ENCODE peak calls at places on chromosomes 11 and 22, in four cellular contexts. X is H1, C is GM12878, M is tibial artery. F is an unnamed sample.

GRCh38 chr11:8268530-8269461 is 5.1 kb upstream of the LMO1 start:
- DNase-seq in C (no peak), M (peak; percentile 46), X (no peak), F (no peak)

GRCh38 chr11:55942785-55943392 is 6.7 kb upstream of the OR5I1 start:
- DNase-seq in C (no peak), M (no peak), X (no peak), F (no peak)

GRCh38 chr11:62883677-62884076 is 3.0 kb downstream of the SLC3A2 start:
- DNase-seq in M (no peak), C (no peak), X (no peak), F (no peak)

GRCh38 chr22:29128891-29129643 is 56.2 kb downstream of the KREMEN1 start:
- DNase-seq in C (no peak), M (no peak), X (no peak), F (no peak)

GRCh38 chr11:31844351-31844750 is 33.2 kb upstream of the PAX6 start:
- DNase-seq in M (no peak), C (no peak), X (no peak), F (no peak)

GRCh38 chr22:43443072-43443471 is 31.3 kb downstream of the MPPED1 start:
- DNase-seq in C (no peak), M (peak; percentile 52), X (no peak), F (no peak)

GRCh38 chr11:130535530-130535929 is 87.1 kb downstream of the ADAMTS15 start:
- DNase-seq in C (no peak), M (no peak), X (no peak), F (no peak)

GRCh38 chr22:44331881-44332714 is 19.3 kb upstream of the SHISAL1 start:
- DNase-seq in M (no peak), X (no peak), C (no peak), F (no peak)

GRCh38 chr11:117884994-117885393 is 8.5 kb upstream of the FXYD6 start:
- DNase-seq in X (no peak), M (no peak), C (no peak), F (no peak)

GRCh38 chr11:57680552-57680874 is 12.6 kb downstream of the ZDHHC5 start:
- DNase-seq in C (no peak), M (no peak), X (no peak), F (no peak)

GRCh38 chr22:50264104-50264745 is 2.7 kb upstream of the MAPK12 start:
- DNase-seq in M (no peak), C (no peak), X (no peak), F (no peak)

GRCh38 chr11:131592734-131593133 is 222.3 kb downstream of the NTM start:
- DNase-seq in C (no peak), M (no peak), X (no peak), F (no peak)

GRCh38 chr11:34987617-34988016 is 71.2 kb downstream of the PDHX start:
- DNase-seq in X (no peak), C (no peak), M (no peak), F (no peak)

GRCh38 chr22:46846154-46846831 is 83.8 kb downstream of the TBC1D22A start:
- DNase-seq in M (no peak), C (no peak), X (no peak), F (no peak)

GRCh38 chr11:102345923-102346322 is 1.1 kb upstream of the BIRC2 start:
- DNase-seq in X (no peak), M (no peak), C (no peak), F (no peak)

GRCh38 chr11:115939726-115940421 is 435.7 kb upstream of the CADM1 start:
- DNase-seq in C (no peak), M (no peak), X (no peak), F (no peak)

GRCh38 chr11:82686211-82686610 is 47.5 kb downstream of the FAM181B start:
- DNase-seq in C (no peak), X (no peak), M (no peak), F (no peak)

GRCh38 chr11:7936615-7937014 is 4.9 kb downstream of the OR10A3 start:
- DNase-seq in C (no peak), M (no peak), X (no peak), F (no peak)

GRCh38 chr11:123249354-123249753 is 54.3 kb upstream of the CLMP start:
- DNase-seq in X (no peak), C (no peak), M (no peak), F (no peak)

GRCh38 chr11:59659981-59660380 is 8.9 kb downstream of the PATL1 start:
- DNase-seq in C (no peak), X (no peak), M (no peak), F (no peak)

GRCh38 chr11:20093775-20094174 is 66.5 kb downstream of the DBX1 start:
- DNase-seq in C (no peak), X (no peak), M (no peak), F (no peak)

GRCh38 chr11:100203789-100204188 is 483.3 kb upstream of the ARHGAP42 start:
- DNase-seq in M (no peak), C (no peak), X (no peak), F (no peak)

GRCh38 chr11:66886671-66887221 is 29.9 kb downstream of the LRFN4 start:
- DNase-seq in C (no peak), M (no peak), X (no peak), F (no peak)

GRCh38 chr22:41288245-41288946 is 2.4 kb upstream of the RANGAP1 start:
- DNase-seq in X (no peak), C (no peak), M (no peak), F (no peak)

GRCh38 chr11:71495286-71496090 is 31.6 kb upstream of the KRTAP5-7 start:
- DNase-seq in M (no peak), X (no peak), C (no peak), F (no peak)

GRCh38 chr11:8905528-8906165 is 5.3 kb upstream of the AKIP1 start:
- DNase-seq in C (no peak), X (no peak), M (no peak), F (no peak)

GRCh38 chr11:130999086-130999485 is 82.8 kb upstream of the SNX19 start:
- DNase-seq in M (no peak), X (no peak), C (no peak), F (no peak)

GRCh38 chr11:132878111-132878510 is 654.2 kb downstream of the OPCML start:
- DNase-seq in M (no peak), X (no peak), C (no peak), F (no peak)

GRCh38 chr11:114085965-114086364 is 26.5 kb downstream of the ZBTB16 start:
- DNase-seq in X (no peak), M (no peak), C (no peak), F (no peak)

GRCh38 chr11:17700991-17701390 is 18.4 kb upstream of the MYOD1 start:
- DNase-seq in C (no peak), M (no peak), X (no peak), F (no peak)

GRCh38 chr22:33747576-33748180 is 172.6 kb downstream of the LARGE1 start:
- DNase-seq in C (no peak), M (no peak), X (no peak), F (no peak)

GRCh38 chr11:29913352-29913751 is 103.5 kb downstream of the KCNA4 start:
- DNase-seq in M (no peak), C (no peak), X (no peak), F (no peak)

GRCh38 chr11:13667245-13667644 is 1.2 kb upstream of the FAR1 start:
- DNase-seq in M (no peak), X (no peak), C (no peak), F (no peak)

GRCh38 chr11:80958414-80958813 is 1517.6 kb upstream of the TENM4 start:
- DNase-seq in C (no peak), M (no peak), X (no peak), F (no peak)

GRCh38 chr22:36546932-36547331 is 18.0 kb upstream of the EIF3D start:
- DNase-seq in X (no peak), M (no peak), C (no peak), F (no peak)

GRCh38 chr11:123334925-123335324 is 95.1 kb upstream of the GRAMD1B start:
- DNase-seq in C (no peak), M (no peak), X (no peak), F (no peak)

GRCh38 chr11:131397666-131398065 is 27.3 kb downstream of the NTM start:
- DNase-seq in C (no peak), M (no peak), X (no peak), F (no peak)

DNA sequence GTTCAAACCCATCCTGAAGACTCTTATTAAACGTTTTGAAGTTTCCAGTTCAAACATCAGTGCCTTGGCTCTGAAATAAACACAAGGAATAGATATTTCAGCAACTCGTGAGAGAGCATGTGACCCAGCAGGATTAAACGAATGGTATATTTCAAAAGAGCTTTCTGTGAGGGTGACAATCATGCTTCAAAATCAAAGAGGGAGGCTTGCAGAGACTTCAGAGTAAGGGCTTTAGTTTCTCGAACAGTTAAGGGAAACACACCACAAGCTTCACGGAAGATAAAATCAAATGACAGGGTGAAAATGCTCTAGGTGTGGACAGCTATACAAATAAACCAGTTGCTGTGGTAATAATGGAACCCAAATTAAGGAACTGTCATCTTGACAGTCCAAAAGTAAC is 1.4 kb downstream of the HPS4 start:
- DNase-seq in X (no peak), M (no peak), C (no peak), F (no peak)
- H3K4me1 ChIP-seq in X (peaks cover 14% of the 10 kb centered on the region), M (peaks cover 59% of the 10 kb centered on the region), C (peaks cover 29% of the 10 kb centered on the region), F (peaks cover 7% of the 10 kb centered on the region)

DNA sequence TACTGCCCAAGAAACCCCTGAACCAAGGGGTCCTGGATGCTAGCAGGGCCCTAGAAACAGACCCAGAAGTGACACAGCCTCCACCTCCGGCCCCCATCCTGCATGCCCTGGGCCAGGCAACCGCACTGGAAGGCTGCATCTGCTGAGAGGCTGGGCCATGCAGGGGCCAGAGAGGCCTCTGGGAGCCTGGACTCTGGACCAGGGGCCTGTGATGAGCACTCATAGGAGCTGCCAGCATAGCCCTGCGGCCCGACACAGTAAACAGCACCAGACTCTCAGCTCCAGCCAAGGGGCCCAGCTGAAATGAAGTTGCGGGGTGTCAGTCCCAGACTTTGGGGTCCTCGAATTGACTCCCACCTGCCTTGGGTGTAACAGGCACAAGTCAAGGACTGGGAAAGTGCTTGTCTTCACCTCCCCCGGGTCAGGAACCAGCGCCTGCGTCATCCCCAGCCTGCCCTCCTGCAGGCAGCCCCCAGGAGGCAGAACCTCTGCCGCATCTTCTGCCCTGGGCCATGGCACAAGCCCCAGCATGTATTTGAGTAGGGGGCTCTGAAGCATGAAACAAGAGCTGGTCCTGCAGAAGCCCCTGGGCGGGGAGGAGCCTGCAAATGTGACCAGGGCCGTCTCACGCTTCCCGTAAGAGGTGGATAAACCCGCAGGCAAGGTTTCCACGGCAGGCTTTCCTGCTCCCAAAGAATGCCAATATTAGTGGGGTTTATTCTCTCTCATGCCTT is 25.2 kb upstream of the CCND1 start:
- DNase-seq in X (no peak), C (no peak), M (no peak), F (no peak)
- H3K4me1 ChIP-seq in X (no peaks in the 10 kb centered on the region), C (no peaks in the 10 kb centered on the region), M (no peaks in the 10 kb centered on the region), F (no peaks in the 10 kb centered on the region)

GRCh38 chr11:119196833-119197483 is 9.2 kb upstream of the CBL start:
- DNase-seq in X (no peak), M (no peak), C (peak; percentile 59), F (no peak)

GRCh38 chr11:119193626-119194025 is 8.4 kb downstream of the NHERF4 start:
- DNase-seq in X (no peak), M (no peak), C (no peak), F (no peak)

GRCh38 chr11:119195680-119196079 is 10.4 kb downstream of the NHERF4 start:
- DNase-seq in M (no peak), C (no peak), X (peak; percentile 76), F (peak; percentile 66)

GRCh38 chr11:119193001-119193400 is 7.7 kb downstream of the NHERF4 start:
- DNase-seq in M (no peak), X (no peak), C (no peak), F (no peak)

GRCh38 chr11:119194811-119195210 is 9.5 kb downstream of the NHERF4 start:
- DNase-seq in C (no peak), X (no peak), M (no peak), F (peak; percentile 13)
- H3K4me1 ChIP-seq in C (no peaks in the 10 kb centered on the region), X (peaks cover 7% of the 10 kb centered on the region), M (no peaks in the 10 kb centered on the region), F (no peaks in the 10 kb centered on the region)

GRCh38 chr11:2207212-2207611 is 35.6 kb upstream of the TH start:
- DNase-seq in X (no peak), C (no peak), M (peak; percentile 46), F (no peak)
- H3K4me1 ChIP-seq in X (no peaks in the 10 kb centered on the region), C (no peaks in the 10 kb centered on the region), M (no peaks in the 10 kb centered on the region), F (no peaks in the 10 kb centered on the region)